ENCODE peak calls at places on chromosomes 7 and 10, in nine cellular contexts. H is Kasumi-1; R is T1000; C is activated effector memory CD4-positive, alpha-beta T cell treated with anti-CD3 and anti-CD28 coated beads, Interleukin-2, amount 50 U/mL, for 16 hours; J is ovary; S is stimulated activated CD4-positive, alpha-beta T cell treated with anti-CD3 and anti-CD28 coated beads, Interleukin-1b, Interleukin-23, amount 100 ng/mL, for 48 hours; M is WERI-Rb-1; U is caudate nucleus; V is CD8-positive, alpha-beta T cell. B is an unnamed sample.

GRCh38 chr10:129968020-129968861 is 4.2 kb upstream of the EBF3 start:
- DNase-seq in H (no peak), R (no peak), C (no peak), J (no peak), S (no peak), M (no peak), U (no peak), V (no peak), B (no peak)

GRCh38 chr7:131692131-131692960 is 135.9 kb upstream of the PODXL start:
- DNase-seq in H (peak), R (peak), C (peak), J (peak), S (peak), M (peak), U (peak), V (no peak), B (no peak)

GRCh38 chr7:41058986-41059741 is 643.7 kb downstream of the INHBA start:
- DNase-seq in H (no peak), R (no peak), C (no peak), J (no peak), S (no peak), M (no peak), U (no peak), V (no peak), B (no peak)

GRCh38 chr7:3899559-3899991 is 598.5 kb downstream of the SDK1 start:
- DNase-seq in H (no peak), R (no peak), C (no peak), J (no peak), S (no peak), M (no peak), U (no peak), V (no peak), B (no peak)

GRCh38 chr7:24494832-24495231 is 78.4 kb upstream of the PALS2 start:
- DNase-seq in H (no peak), R (no peak), C (no peak), J (no peak), S (no peak), M (no peak), U (no peak), V (no peak), B (no peak)

GRCh38 chr10:105992928-105993327 is 1171.6 kb downstream of the SORCS1 start:
- DNase-seq in H (no peak), R (no peak), C (no peak), J (no peak), S (no peak), M (no peak), U (no peak), V (no peak), B (no peak)

GRCh38 chr10:130137077-130137448 is 872 bp downstream of the GLRX3 start:
- DNase-seq in H (peak), R (no peak), C (no peak), J (no peak), S (no peak), M (no peak), U (no peak), V (no peak), B (no peak)

GRCh38 chr10:106515206-106515790 is 649.2 kb downstream of the SORCS1 start:
- DNase-seq in H (no peak), R (no peak), C (no peak), J (no peak), S (no peak), M (no peak), U (no peak), V (no peak), B (no peak)

GRCh38 chr10:5461201-5461585 is 38.2 kb downstream of the CALML5 start:
- DNase-seq in H (no peak), R (no peak), C (no peak), J (no peak), S (no peak), M (no peak), U (no peak), V (no peak), B (no peak)

GRCh38 chr7:36690514-36691187 is 33.6 kb downstream of the AOAH start:
- DNase-seq in H (no peak), R (no peak), C (no peak), J (no peak), S (no peak), M (no peak), U (no peak), V (no peak), B (no peak)

GRCh38 chr10:103759100-103759781 is 96.1 kb downstream of the SH3PXD2A start:
- DNase-seq in H (peak), R (no peak), C (peak), J (no peak), S (peak), M (peak), U (peak), V (peak), B (peak)

GRCh38 chr7:16626388-16626787 is 19.2 kb downstream of the ANKMY2 start:
- DNase-seq in H (no peak), R (no peak), C (no peak), J (no peak), S (no peak), M (no peak), U (no peak), V (no peak), B (no peak)

GRCh38 chr10:33421789-33422188 is 87.3 kb upstream of the NRP1 start:
- DNase-seq in H (no peak), R (no peak), C (no peak), J (peak), S (no peak), M (no peak), U (no peak), V (no peak), B (no peak)

GRCh38 chr7:112423987-112424386 is 26.3 kb upstream of the IFRD1 start:
- DNase-seq in H (no peak), R (no peak), C (no peak), J (no peak), S (no peak), M (no peak), U (no peak), V (no peak), B (no peak)

GRCh38 chr7:90453931-90454330 is 15.5 kb upstream of the PTTG1IP2 start:
- DNase-seq in H (no peak), R (no peak), C (no peak), J (no peak), S (no peak), M (no peak), U (no peak), V (no peak), B (no peak)

GRCh38 chr7:45066409-45066808 is 22.4 kb downstream of the NACAD start:
- DNase-seq in H (no peak), R (no peak), C (no peak), J (no peak), S (no peak), M (no peak), U (no peak), V (no peak), B (no peak)

GRCh38 chr10:11533328-11533781 is 78.1 kb downstream of the USP6NL start:
- DNase-seq in H (no peak), R (no peak), C (no peak), J (no peak), S (no peak), M (no peak), U (no peak), V (no peak), B (no peak)

GRCh38 chr10:14698487-14699170 is 76.1 kb downstream of the FAM107B start:
- DNase-seq in H (no peak), R (peak), C (no peak), J (no peak), S (no peak), M (no peak), U (no peak), V (no peak), B (no peak)

GRCh38 chr7:1026721-1027151 is 17.6 kb upstream of the GPR146 start:
- DNase-seq in H (no peak), R (no peak), C (no peak), J (no peak), S (no peak), M (no peak), U (peak), V (no peak), B (no peak)

GRCh38 chr7:55469721-55470120 is 102.6 kb downstream of the VOPP1 start:
- DNase-seq in H (no peak), R (no peak), C (no peak), J (no peak), S (no peak), M (no peak), U (no peak), V (no peak), B (no peak)

GRCh38 chr10:105974803-105975456 is 1189.6 kb downstream of the SORCS1 start:
- DNase-seq in H (no peak), R (no peak), C (no peak), J (no peak), S (no peak), M (peak), U (no peak), V (no peak), B (no peak)

GRCh38 chr7:150311146-150311545 is 12.0 kb upstream of the LRRC61 start:
- DNase-seq in H (no peak), R (no peak), C (no peak), J (no peak), S (no peak), M (no peak), U (no peak), V (no peak), B (no peak)